ENCODE peak calls at places on chromosomes 2 and 18, in five cellular contexts. P is tibial artery, X is PC-3, Q is PC-9, V is thoracic aorta. H is an unnamed sample. For H3K27me3, the result is how much of the 10 kb centered on the place peaks cover.

GRCh38 chr18:52694804-52695203 is 354.8 kb downstream of the DCC start:
- DNase-seq in X (peak), V (no peak), Q (no peak), P (no peak), H (no peak)

GRCh38 chr2:45166229-45166890 is 157.1 kb upstream of the SIX2 start:
- DNase-seq in X (no peak), P (no peak), V (no peak), Q (no peak), H (no peak)

GRCh38 chr2:205712508-205712907 is 30.2 kb downstream of the NRP2 start:
- DNase-seq in V (no peak), P (no peak), X (peak), Q (no peak), H (no peak)

GRCh38 chr2:4914551-4914950 is 777.6 kb upstream of the SOX11 start:
- DNase-seq in V (no peak), P (no peak), Q (peak), X (peak), H (no peak)

GRCh38 chr2:113977660-113978523 is 88.0 kb downstream of the ACTR3 start:
- DNase-seq in V (no peak), P (no peak), X (peak), Q (peak), H (no peak)

GRCh38 chr2:109176489-109176888 is 47.5 kb downstream of the SH3RF3 start:
- DNase-seq in X (no peak), V (no peak), Q (no peak), P (no peak), H (no peak)

GRCh38 chr18:55323051-55323994 is 264.7 kb downstream of the TCF4 start:
- DNase-seq in X (no peak), Q (no peak), V (no peak), P (no peak), H (no peak)

GRCh38 chr2:206915136-206915535 is 24.2 kb upstream of the CPO start:
- DNase-seq in V (no peak), Q (peak), P (no peak), X (peak), H (no peak)

GRCh38 chr2:222782201-222782600 is 78.6 kb upstream of the ACSL3 start:
- DNase-seq in X (no peak), P (no peak), Q (no peak), V (no peak), H (no peak)

GRCh38 chr18:79644666-79645057 is 34.9 kb upstream of the CTDP1 start:
- DNase-seq in V (no peak), P (no peak), X (no peak), Q (no peak), H (no peak)

GRCh38 chr2:31420936-31421335 is 6.4 kb upstream of the XDH start:
- DNase-seq in P (no peak), Q (no peak), V (no peak), X (peak), H (no peak)

GRCh38 chr2:158297606-158298005 is 158.9 kb downstream of the CCDC148 start:
- DNase-seq in X (peak), P (no peak), V (no peak), Q (no peak), H (no peak)

GRCh38 chr2:42850016-42850805 is 57.8 kb upstream of the HAAO start:
- DNase-seq in P (peak), X (no peak), V (no peak), Q (no peak), H (no peak)

GRCh38 chr2:113233593-113234550 is 44.8 kb downstream of the PAX8 start:
- DNase-seq in Q (peak), V (no peak), X (no peak), P (no peak), H (no peak)

GRCh38 chr2:212711851-212712250 is 173.2 kb upstream of the ERBB4 start:
- DNase-seq in X (peak), Q (no peak), V (no peak), P (no peak), H (no peak)

GRCh38 chr2:136135924-136136906 is 18.3 kb upstream of the CXCR4 start:
- DNase-seq in X (no peak), Q (no peak), P (no peak), V (no peak), H (peak)

GRCh38 chr18:22300665-22301636 is 116.8 kb downstream of the CTAGE1 start:
- DNase-seq in Q (peak), V (no peak), X (peak), P (no peak), H (no peak)

GRCh38 chr2:37627715-37628114 is 43.7 kb downstream of the CDC42EP3 start:
- DNase-seq in X (no peak), P (no peak), V (no peak), Q (no peak), H (no peak)

GRCh38 chr2:100818606-100819364 is 1.2 kb upstream of the NPAS2 start:
- DNase-seq in X (peak), Q (peak), P (no peak), V (peak), H (no peak)

GRCh38 chr2:56500317-56500716 is 316.5 kb downstream of the CCDC85A start:
- DNase-seq in P (no peak), V (no peak), Q (no peak), X (no peak), H (no peak)

GRCh38 chr2:234032301-234032856 is 18.1 kb upstream of the SPP2 start:
- DNase-seq in P (no peak), V (no peak), Q (no peak), X (peak), H (peak)

GRCh38 chr18:6022840-6023239 is 127.5 kb upstream of the TMEM200C start:
- DNase-seq in Q (no peak), X (no peak), V (no peak), P (no peak), H (no peak)

GRCh38 chr2:10331033-10331701 is 28.5 kb downstream of the HPCAL1 start:
- DNase-seq in P (peak), V (no peak), X (peak), Q (no peak), H (peak)

GRCh38 chr2:169965495-169965894 is 138.2 kb downstream of the UBR3 start:
- DNase-seq in P (no peak), Q (no peak), V (no peak), X (no peak), H (no peak)

GRCh38 chr18:61628085-61628484 is 264.7 kb downstream of the RNF152 start:
- DNase-seq in Q (no peak), P (no peak), X (peak), V (no peak), H (no peak)

GRCh38 chr2:9212661-9213411 is 6.2 kb downstream of the ASAP2 start:
- DNase-seq in Q (peak), X (no peak), V (no peak), P (no peak), H (no peak)

GRCh38 chr2:46857871-46858696 is 57.5 kb downstream of the MCFD2 start:
- DNase-seq in X (no peak), Q (peak), P (no peak), V (no peak), H (no peak)

GRCh38 chr18:76725445-76725844 is 96.9 kb upstream of the ZNF236 start:
- DNase-seq in V (no peak), P (no peak), X (no peak), Q (no peak), H (no peak)

GRCh38 chr2:40118622-40119021 is 333.3 kb downstream of the SLC8A1 start:
- DNase-seq in X (no peak), V (no peak), P (no peak), Q (no peak), H (no peak)

GRCh38 chr18:80161781-80162417 is 52.8 kb downstream of the ADNP2 start:
- DNase-seq in Q (no peak), V (no peak), P (no peak), X (no peak), H (no peak)

GRCh38 chr2:43129676-43130547 is 96.5 kb downstream of the ZFP36L2 start:
- DNase-seq in P (peak), Q (peak), V (no peak), X (no peak), H (peak)

GRCh38 chr18:46736136-46736535 is 20.7 kb downstream of the ST8SIA5 start:
- DNase-seq in Q (no peak), V (no peak), P (no peak), X (no peak), H (no peak)

GRCh38 chr2:22737144-22737543 is 647.8 kb upstream of the KLHL29 start:
- DNase-seq in X (no peak), V (no peak), Q (no peak), P (no peak), H (no peak)

DNA sequence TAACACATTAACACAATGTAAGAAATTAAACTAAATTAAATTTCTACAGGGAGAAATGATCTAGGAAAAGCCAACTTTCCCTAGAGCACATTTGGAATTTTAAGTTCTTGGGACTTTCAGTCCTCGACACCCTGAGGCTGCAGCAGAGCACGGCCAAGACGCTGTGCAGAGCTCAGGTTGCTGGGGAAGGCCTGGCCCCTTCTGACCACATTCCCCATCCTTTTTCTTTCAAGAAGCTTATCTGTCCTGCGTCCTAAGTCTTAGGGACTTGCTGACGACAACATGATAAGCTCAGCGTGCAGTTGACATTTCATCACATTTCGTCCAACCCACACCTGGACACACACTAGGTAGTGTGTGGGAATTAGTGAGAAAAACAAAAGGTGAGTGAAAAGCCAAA is 102.1 kb downstream of the RGPD3 start:
- DNase-seq in X (no peak), Q (no peak), P (no peak), V (no peak), H (no peak)
- H3K27me3 ChIP-seq in X (under half), Q (under half), P (under half), V (under half), H (under half)

DNA sequence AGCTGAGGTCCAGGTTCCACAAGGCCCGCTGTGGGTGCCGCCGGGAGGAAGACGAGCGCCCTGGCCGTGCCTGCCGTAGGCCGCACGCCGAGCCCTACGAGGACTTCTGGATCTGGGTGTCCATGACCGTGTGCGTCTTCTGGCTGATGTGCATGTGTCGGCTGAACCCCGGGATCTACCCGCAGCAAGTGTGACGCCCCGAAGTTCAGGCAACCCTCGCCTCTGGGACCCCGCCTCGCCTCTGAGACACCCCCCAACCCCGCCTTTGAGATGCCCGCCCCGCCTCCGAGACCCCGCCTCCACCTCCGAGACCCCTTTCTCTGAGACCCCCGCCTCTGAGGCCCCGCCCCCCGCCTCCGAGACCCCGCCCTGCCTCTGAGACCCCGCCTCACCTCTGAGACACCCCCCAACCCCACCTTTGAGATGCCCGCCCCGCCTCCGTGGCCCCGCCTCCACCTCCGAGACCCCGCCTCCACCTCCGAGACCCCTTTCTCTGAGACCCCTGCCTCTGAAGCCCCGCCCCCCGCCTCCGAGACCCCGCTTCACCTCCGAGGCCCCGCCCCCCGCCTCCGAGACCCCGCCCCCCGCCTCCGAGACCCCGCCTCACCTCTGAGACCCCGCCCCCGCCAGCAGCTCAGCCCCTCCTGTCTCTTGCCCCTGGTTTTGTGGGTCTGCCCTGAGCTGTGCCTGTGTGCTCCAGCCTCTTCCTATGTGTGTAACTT is 3.7 kb downstream of the RTP5 start:
- DNase-seq in Q (no peak), X (no peak), V (no peak), P (no peak), H (no peak)
- H3K27ac ChIP-seq in Q (no peak), X (no peak), V (no peak), P (no peak), H (no peak)

GRCh38 chr2:64437883-64438282 is 16.1 kb upstream of the LGALSL start:
- DNase-seq in V (no peak), X (no peak), P (no peak), Q (no peak), H (no peak)

GRCh38 chr2:64439194-64439593 is 14.8 kb upstream of the LGALSL start:
- DNase-seq in P (no peak), X (no peak), Q (no peak), V (no peak), H (no peak)

GRCh38 chr2:64434039-64434657 is 19.8 kb upstream of the LGALSL start:
- DNase-seq in X (no peak), P (no peak), Q (no peak), V (no peak), H (no peak)
- H3K27me3 ChIP-seq in X (under half), P (under half), Q (under half), V (under half), H (under half)

GRCh38 chr2:118881490-118882129 is 34.2 kb upstream of the EN1 start:
- DNase-seq in V (no peak), Q (peak), X (peak), P (no peak), H (no peak)

GRCh38 chr2:118878531-118879149 is 31.2 kb upstream of the EN1 start:
- DNase-seq in X (peak), V (no peak), P (no peak), Q (peak), H (no peak)

GRCh38 chr2:118882693-118883336 is 35.4 kb upstream of the EN1 start:
- DNase-seq in X (peak), Q (peak), P (peak), V (no peak), H (peak)
- H3K27ac ChIP-seq in X (no peak), Q (no peak), P (no peak), V (no peak), H (no peak)

GRCh38 chr18:43681661-43682060 is 404.4 kb upstream of the SYT4 start:
- DNase-seq in V (no peak), Q (no peak), P (no peak), X (no peak), H (no peak)
- H3K27me3 ChIP-seq in V (under half), Q (under half), P (under half), X (under half), H (under half)

GRCh38 chr2:54348672-54349071 is 92.6 kb upstream of the TSPYL6 start:
- DNase-seq in X (no peak), V (no peak), Q (no peak), P (no peak), H (no peak)
- H3K27ac ChIP-seq in X (no peak), V (no peak), Q (no peak), P (no peak), H (no peak)

GRCh38 chr2:85753035-85753524 is 711 bp upstream of the ATOH8 start:
- DNase-seq in X (no peak), P (no peak), V (no peak), Q (no peak), H (no peak)

GRCh38 chr2:85750509-85751299 is 3.1 kb upstream of the ATOH8 start:
- DNase-seq in V (no peak), P (peak), X (peak), Q (no peak), H (peak)

GRCh38 chr2:85751627-85752026 is 2.2 kb upstream of the ATOH8 start:
- DNase-seq in X (no peak), V (no peak), P (no peak), Q (no peak), H (no peak)

GRCh38 chr2:85748948-85749875 is 4.6 kb upstream of the ATOH8 start:
- DNase-seq in X (no peak), Q (no peak), V (no peak), P (peak), H (no peak)

GRCh38 chr2:85751300-85751575 is 2.6 kb upstream of the ATOH8 start:
- DNase-seq in P (no peak), X (no peak), Q (no peak), V (no peak), H (no peak)
- H3K27me3 ChIP-seq in P (under half), X (half or more), Q (half or more), V (under half), H (under half)

GRCh38 chr2:88591684-88592083 is 35.6 kb downstream of the EIF2AK3 start:
- DNase-seq in P (no peak), X (no peak), Q (no peak), V (no peak), H (no peak)
- H3K27ac ChIP-seq in P (no peak), X (no peak), Q (no peak), V (no peak), H (no peak)

GRCh38 chr2:27263287-27264252 is 723 bp upstream of the SLC30A3 start:
- DNase-seq in X (no peak), Q (no peak), V (no peak), P (no peak), H (peak)
- H3K27me3 ChIP-seq in X (half or more), Q (half or more), V (under half), P (under half), H (under half)

H was measured in CD4-positive, alpha-beta memory T cell.